ENCODE peak calls at places on chromosomes 2 and 18, in nine cellular contexts. W, X, D, B, R, Q, I, H and U are unnamed samples.

GRCh38 chr18:75293591-75293990 is 83.0 kb downstream of the TSHZ1 start:
- DNase-seq in W (no peak), X (no peak), D (no peak), B (no peak), R (no peak), Q (no peak), I (no peak), H (no peak), U (no peak)

GRCh38 chr2:239313776-239314175 is 87.0 kb downstream of the HDAC4 start:
- DNase-seq in W (no peak), X (no peak), D (no peak), B (no peak), R (no peak), Q (no peak), I (no peak), H (no peak), U (no peak)

GRCh38 chr18:54233228-54233625 is 8.8 kb upstream of the MBD2 start:
- DNase-seq in W (no peak), X (no peak), D (no peak), B (no peak), R (no peak), Q (no peak), I (no peak), H (no peak), U (no peak)

GRCh38 chr18:66013976-66014375 is 263.2 kb downstream of the CDH7 start:
- DNase-seq in W (no peak), X (no peak), D (no peak), B (no peak), R (no peak), Q (peak; percentile 74), I (no peak), H (no peak), U (no peak)

GRCh38 chr18:73707035-73707434 is 440.6 kb downstream of the FBXO15 start:
- DNase-seq in W (no peak), X (no peak), D (no peak), B (no peak), R (no peak), Q (peak; percentile 82), I (no peak), H (no peak), U (no peak)

GRCh38 chr2:197414039-197414438 is 20.8 kb downstream of the SF3B1 start:
- DNase-seq in W (no peak), X (no peak), D (no peak), B (no peak), R (no peak), Q (no peak), I (no peak), H (no peak), U (no peak)

GRCh38 chr2:218896501-218897393 is 16.1 kb downstream of the WNT10A start:
- DNase-seq in W (peak; percentile 71), X (peak; percentile 74), D (no peak), B (peak; percentile 76), R (peak; percentile 58), Q (peak; percentile 69), I (peak; percentile 74), H (peak; percentile 97), U (no peak)

GRCh38 chr2:121944072-121944829 is 188.8 kb downstream of the TSN start:
- DNase-seq in W (no peak), X (peak; percentile 51), D (no peak), B (no peak), R (no peak), Q (peak; percentile 85), I (no peak), H (no peak), U (peak; percentile 95)

GRCh38 chr2:54772110-54772509 is 48.6 kb downstream of the EML6 start:
- DNase-seq in W (no peak), X (no peak), D (peak; percentile 59), B (no peak), R (no peak), Q (peak; percentile 78), I (no peak), H (no peak), U (peak; percentile 91)

DNA sequence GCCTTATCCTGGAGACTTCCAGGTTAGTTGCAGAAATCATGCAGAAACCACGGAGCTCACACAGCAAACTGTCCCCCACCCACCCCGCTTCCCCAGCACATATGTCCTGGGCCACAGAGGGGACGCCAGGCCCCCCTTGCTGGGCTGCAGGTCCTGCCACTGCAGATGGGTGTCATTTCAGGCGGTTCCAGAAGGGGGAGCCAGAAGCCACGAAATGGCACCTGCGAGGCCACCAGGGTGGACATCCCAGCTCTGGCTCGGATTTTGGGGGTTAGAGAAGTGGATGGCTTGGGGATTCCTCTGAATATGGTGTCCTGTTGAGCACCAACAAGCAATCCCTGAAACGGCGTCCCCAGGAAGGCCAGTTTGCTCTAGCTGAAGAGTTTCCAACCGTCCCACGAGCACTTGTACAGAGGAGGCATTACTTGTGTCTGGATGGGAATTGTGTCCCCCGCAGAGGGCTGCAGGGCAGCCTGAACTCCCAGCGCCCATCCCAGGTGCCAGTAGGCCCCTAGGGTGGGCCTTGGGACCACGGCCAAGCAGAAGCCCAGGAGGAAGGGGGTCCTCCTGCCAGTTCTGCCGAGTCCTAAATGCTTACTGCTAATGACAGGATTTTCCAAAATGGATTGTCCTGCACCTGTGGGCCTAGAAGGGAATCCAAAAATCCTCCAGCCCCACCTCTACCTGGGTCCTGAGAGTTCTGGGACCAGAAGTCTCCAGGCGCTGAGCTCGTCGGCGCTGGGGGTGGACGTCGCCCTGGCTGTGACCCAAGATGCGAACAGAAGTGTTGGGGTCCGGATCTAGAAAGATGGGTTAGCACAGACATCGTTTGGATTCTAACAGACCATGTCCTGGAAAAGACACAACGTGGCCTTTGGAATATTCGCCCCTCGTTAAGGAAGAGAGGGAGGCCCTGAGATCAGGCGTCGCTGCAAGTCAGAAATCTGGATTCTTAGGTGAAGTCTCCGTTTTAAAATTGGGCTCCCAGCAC is 14.6 kb upstream of the NFATC1 start:
- DNase-seq in W (peak; percentile 89), X (peak; percentile 79), D (no peak), B (peak; percentile 50), R (peak; percentile 85), Q (peak; percentile 71), I (peak; percentile 92), H (no peak), U (peak; percentile 67)
- TF ChIP-seq EZH2phosphoT487 in W (no peak), X (no peak), D (no peak), B (no peak), R (no peak), Q (no peak), I (no peak), H (no peak), U (no peak)

GRCh38 chr2:229419158-229419557 is 148.1 kb upstream of the PID1 start:
- DNase-seq in W (no peak), X (no peak), D (no peak), B (no peak), R (no peak), Q (no peak), I (peak; percentile 4), H (no peak), U (peak; percentile 7)

GRCh38 chr2:229417906-229418305 is 146.8 kb upstream of the PID1 start:
- DNase-seq in W (peak; percentile 52), X (no peak), D (no peak), B (no peak), R (peak; percentile 23), Q (no peak), I (no peak), H (no peak), U (no peak)

GRCh38 chr2:229417176-229417575 is 146.1 kb upstream of the PID1 start:
- DNase-seq in W (no peak), X (no peak), D (no peak), B (no peak), R (no peak), Q (no peak), I (no peak), H (no peak), U (no peak)

GRCh38 chr2:229414631-229415030 is 143.5 kb upstream of the PID1 start:
- DNase-seq in W (no peak), X (no peak), D (no peak), B (no peak), R (no peak), Q (no peak), I (no peak), H (no peak), U (no peak)

DNA sequence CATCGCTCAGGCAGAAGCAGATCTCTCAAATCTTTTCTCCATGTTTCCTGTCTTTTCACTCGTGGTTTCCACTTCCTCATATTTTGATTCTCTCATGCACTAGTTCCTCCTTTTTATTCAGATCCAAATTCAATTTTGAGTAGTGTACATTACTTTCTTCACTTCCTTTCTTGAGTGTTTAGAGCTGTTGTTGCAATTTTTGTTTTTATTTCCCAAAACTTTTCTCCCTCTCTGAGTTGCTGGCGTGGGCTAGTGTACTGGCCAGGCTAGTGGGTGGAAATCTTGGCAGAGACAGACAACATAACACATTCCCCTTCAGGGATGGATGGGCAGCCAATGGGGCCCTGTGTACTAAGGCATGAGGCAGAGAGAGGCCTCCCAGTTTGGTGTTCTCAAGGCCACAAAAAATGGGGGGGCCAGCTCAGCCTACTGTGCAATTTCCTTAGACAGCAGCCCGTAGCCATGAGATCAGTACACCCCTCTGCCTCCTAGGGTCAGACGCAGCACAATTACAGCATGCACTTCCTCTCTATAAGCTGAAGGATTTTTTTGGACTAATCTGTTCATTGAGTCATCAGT is 145.1 kb upstream of the PID1 start:
- DNase-seq in W (no peak), X (no peak), D (no peak), B (no peak), R (no peak), Q (no peak), I (no peak), H (no peak), U (peak; percentile 71)
- TF ChIP-seq EZH2phosphoT487 in W (no peak), X (no peak), D (no peak), B (no peak), R (no peak), Q (no peak), I (no peak), H (no peak), U (no peak)

DNA sequence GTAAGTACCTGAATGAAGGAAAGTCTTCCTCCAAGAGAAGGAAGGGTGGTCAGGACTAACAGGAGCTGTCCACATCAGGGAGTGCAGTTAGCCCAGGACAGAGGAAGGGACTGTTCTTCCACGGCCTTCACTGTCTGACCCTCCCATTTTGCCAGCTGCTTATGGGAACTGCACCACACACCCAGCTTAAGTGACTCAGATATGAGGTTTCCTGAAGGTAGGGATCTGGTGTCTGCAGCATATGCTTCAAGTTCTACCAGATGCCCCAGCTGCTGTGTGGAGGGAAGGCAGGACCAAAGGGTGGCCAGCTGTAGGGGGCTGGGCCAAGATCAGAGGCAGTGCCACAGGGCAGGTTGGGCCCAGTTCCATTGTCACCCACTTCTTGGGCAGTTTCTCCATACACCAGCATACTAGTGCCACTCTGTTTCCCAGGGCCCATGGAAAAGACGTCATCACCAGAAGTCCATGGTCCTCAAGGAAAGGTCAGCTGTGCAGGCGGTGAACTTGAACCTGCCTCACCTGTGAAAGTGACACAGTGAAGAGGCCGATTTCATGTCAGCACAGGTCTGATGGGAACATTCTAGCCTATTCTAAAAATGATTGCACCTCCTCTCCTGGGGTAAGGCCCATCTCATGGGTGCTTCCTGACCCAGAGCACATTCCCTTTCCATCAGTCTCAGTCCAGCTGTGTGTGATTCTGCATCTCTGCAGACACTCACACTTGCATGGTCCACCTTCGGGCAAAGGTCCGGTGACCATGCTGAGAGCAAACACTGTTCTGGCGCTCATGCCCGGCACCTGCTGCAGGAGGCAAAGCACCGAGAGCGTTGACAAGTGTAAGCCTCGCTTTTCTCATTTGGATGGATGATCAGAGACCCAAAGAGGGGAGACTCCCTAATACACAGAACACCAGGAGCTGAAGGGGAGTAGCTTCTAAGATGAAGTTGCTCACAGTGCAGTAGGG is 68.0 kb downstream of the ACAA2 start:
- DNase-seq in W (no peak), X (no peak), D (no peak), B (no peak), R (no peak), Q (no peak), I (no peak), H (no peak), U (no peak)
- TF ChIP-seq EZH2phosphoT487 in W (no peak), X (no peak), D (no peak), B (no peak), R (no peak), Q (no peak), I (no peak), H (no peak), U (no peak)

GRCh38 chr2:10097352-10098148 is 17.3 kb upstream of the CYS1 start:
- DNase-seq in W (peak; percentile 89), X (peak; percentile 86), D (no peak), B (peak; percentile 59), R (peak; percentile 85), Q (peak; percentile 77), I (peak; percentile 91), H (peak; percentile 39), U (peak; percentile 87)
- TF ChIP-seq EZH2phosphoT487 in W (no peak), X (no peak), D (no peak), B (no peak), R (no peak), Q (no peak), I (no peak), H (no peak), U (no peak)